ENCODE peak calls at places on chromosomes 2 and 18, in four cellular contexts. One of them, this sample, is unnamed.

GRCh38 chr18:6039055-6039454 is 143.7 kb upstream of the TMEM200C start:
- DNase-seq in PC-9: no peak
- DNase-seq in neural progenitor cell: no peak
- DNase-seq in fibroblast of mammary gland: no peak
- DNase-seq in this sample: no peak

GRCh38 chr2:72931280-72931910 is 14.1 kb downstream of the EMX1 start:
- DNase-seq in PC-9: no peak
- DNase-seq in neural progenitor cell: no peak
- DNase-seq in fibroblast of mammary gland: peak
- DNase-seq in this sample: no peak

GRCh38 chr2:191453756-191454155 is 208.6 kb downstream of the MYO1B start:
- DNase-seq in PC-9: no peak
- DNase-seq in neural progenitor cell: no peak
- DNase-seq in fibroblast of mammary gland: no peak
- DNase-seq in this sample: no peak

GRCh38 chr2:120625865-120626560 is 109.7 kb upstream of the GLI2 start:
- DNase-seq in PC-9: peak
- DNase-seq in neural progenitor cell: no peak
- DNase-seq in fibroblast of mammary gland: no peak
- DNase-seq in this sample: no peak

GRCh38 chr2:126913881-126914495 is 15.3 kb downstream of the TEX51 start:
- DNase-seq in PC-9: no peak
- DNase-seq in neural progenitor cell: no peak
- DNase-seq in fibroblast of mammary gland: no peak
- DNase-seq in this sample: no peak

GRCh38 chr2:239171643-239172042 is 229.2 kb downstream of the HDAC4 start:
- DNase-seq in PC-9: no peak
- DNase-seq in neural progenitor cell: no peak
- DNase-seq in fibroblast of mammary gland: no peak
- DNase-seq in this sample: no peak

GRCh38 chr2:84969511-84970265 is 1.3 kb upstream of the KCMF1 start:
- DNase-seq in PC-9: no peak
- DNase-seq in neural progenitor cell: peak
- DNase-seq in fibroblast of mammary gland: peak
- DNase-seq in this sample: no peak

GRCh38 chr2:98658816-98659486 is 50.6 kb downstream of the UNC50 start:
- DNase-seq in PC-9: no peak
- DNase-seq in neural progenitor cell: no peak
- DNase-seq in fibroblast of mammary gland: no peak
- DNase-seq in this sample: no peak

GRCh38 chr2:190759749-190760213 is 110.9 kb downstream of the NAB1 start:
- DNase-seq in PC-9: peak
- DNase-seq in neural progenitor cell: no peak
- DNase-seq in fibroblast of mammary gland: peak
- DNase-seq in this sample: peak

GRCh38 chr2:29766191-29766590 is 155.2 kb downstream of the ALK start:
- DNase-seq in PC-9: no peak
- DNase-seq in neural progenitor cell: no peak
- DNase-seq in fibroblast of mammary gland: peak
- DNase-seq in this sample: peak

GRCh38 chr2:237723613-237724012 is 75.0 kb upstream of the RBM44 start:
- DNase-seq in PC-9: peak
- DNase-seq in neural progenitor cell: peak
- DNase-seq in fibroblast of mammary gland: peak
- DNase-seq in this sample: no peak
- TF ChIP-seq CTCF in PC-9: no peak
- TF ChIP-seq CTCF in neural progenitor cell: no peak
- TF ChIP-seq CTCF in fibroblast of mammary gland: no peak
- TF ChIP-seq CTCF in this sample: no peak

DNA sequence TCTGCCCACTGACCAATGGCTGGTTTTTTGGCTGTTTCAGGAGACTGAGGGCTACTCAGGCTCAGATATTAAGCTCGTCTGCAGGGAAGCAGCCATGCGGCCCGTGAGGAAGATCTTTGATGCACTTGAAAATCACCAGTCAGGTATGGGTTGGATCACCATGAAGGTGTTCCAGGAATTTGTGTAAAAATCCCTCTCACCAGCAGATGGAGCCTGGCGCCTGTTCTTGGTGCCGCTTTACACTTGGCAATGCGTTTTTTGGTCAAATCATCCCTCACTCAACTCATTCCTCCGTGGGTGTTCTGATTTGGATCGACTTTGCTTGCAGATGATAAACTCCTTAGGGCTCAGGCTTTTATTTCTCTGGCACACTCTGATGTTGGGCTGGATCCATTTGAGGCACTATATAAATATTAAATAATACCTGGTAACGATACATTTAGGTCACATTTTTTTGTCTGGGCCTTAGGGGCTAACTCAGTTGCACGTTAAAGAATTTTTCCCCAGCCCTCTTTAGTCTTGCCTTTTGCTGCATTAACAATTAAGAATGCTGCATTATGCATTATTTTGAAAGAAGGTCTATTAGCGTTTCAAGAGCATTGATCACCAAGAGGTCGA is 50.0 kb downstream of the HDHD2 start:
- DNase-seq in PC-9: no peak
- DNase-seq in neural progenitor cell: peak
- DNase-seq in fibroblast of mammary gland: peak
- DNase-seq in this sample: peak
- TF ChIP-seq CTCF in PC-9: peak
- TF ChIP-seq CTCF in neural progenitor cell: peak
- TF ChIP-seq CTCF in fibroblast of mammary gland: peak
- TF ChIP-seq CTCF in this sample: peak

GRCh38 chr18:63843008-63843407 is 44.5 kb upstream of the SERPINB2 start:
- DNase-seq in PC-9: no peak
- DNase-seq in neural progenitor cell: no peak
- DNase-seq in fibroblast of mammary gland: peak
- DNase-seq in this sample: no peak

GRCh38 chr18:63850010-63850409 is 37.5 kb upstream of the SERPINB2 start:
- DNase-seq in PC-9: peak
- DNase-seq in neural progenitor cell: peak
- DNase-seq in fibroblast of mammary gland: peak
- DNase-seq in this sample: peak

GRCh38 chr18:63848159-63848558 is 39.3 kb upstream of the SERPINB2 start:
- DNase-seq in PC-9: peak
- DNase-seq in neural progenitor cell: peak
- DNase-seq in fibroblast of mammary gland: peak
- DNase-seq in this sample: peak

DNA sequence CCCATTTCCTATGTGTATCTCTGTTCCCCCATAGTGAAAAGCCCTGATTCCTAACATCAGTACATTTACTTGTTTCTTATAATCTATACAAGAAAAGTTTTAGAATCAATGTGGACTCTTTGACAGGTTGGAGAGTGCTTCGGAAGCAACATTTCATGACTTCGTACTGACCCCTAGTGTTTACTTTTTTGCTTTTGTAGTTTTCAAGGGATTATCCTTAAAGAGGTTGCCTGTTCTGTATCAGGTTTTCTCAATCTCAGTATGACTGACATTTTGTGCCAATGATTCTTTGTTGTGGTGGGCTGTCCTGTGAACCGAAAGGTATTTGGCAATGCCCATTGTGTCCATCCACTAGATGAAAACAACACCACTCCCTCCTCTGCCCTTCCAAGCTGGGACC is 43.3 kb upstream of the SERPINB2 start:
- DNase-seq in PC-9: peak
- DNase-seq in neural progenitor cell: peak
- DNase-seq in fibroblast of mammary gland: peak
- DNase-seq in this sample: peak
- TF ChIP-seq CTCF in PC-9: peak
- TF ChIP-seq CTCF in neural progenitor cell: peak
- TF ChIP-seq CTCF in fibroblast of mammary gland: peak
- TF ChIP-seq CTCF in this sample: peak

DNA sequence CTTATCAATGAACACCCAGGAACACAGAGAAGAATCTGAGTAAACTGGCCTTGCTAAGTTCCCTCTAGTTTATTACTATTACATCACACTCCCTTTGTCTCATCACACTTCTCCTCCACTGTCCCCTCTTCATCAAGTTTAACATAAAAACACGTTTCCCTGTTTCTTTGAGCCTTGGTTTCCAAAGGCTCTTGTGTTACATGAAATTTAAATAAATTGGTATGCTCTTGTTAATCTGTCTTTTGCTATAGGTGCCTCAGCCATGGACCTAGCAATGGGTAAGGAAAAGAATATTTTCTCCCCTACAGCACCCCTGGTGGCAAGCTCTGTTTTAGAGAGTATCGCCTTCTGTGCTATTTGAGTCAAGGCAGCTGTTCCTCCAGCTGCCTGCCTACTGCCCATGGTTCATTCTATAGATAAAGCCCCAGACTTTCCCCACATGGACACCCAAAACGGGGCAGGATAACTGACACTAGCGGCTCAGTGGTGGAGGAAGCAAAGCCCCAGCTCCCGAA is 31.8 kb downstream of the TGIF1 start:
- DNase-seq in PC-9: no peak
- DNase-seq in neural progenitor cell: peak
- DNase-seq in fibroblast of mammary gland: peak
- DNase-seq in this sample: no peak
- TF ChIP-seq CTCF in PC-9: peak
- TF ChIP-seq CTCF in neural progenitor cell: peak
- TF ChIP-seq CTCF in fibroblast of mammary gland: peak
- TF ChIP-seq CTCF in this sample: peak

DNA sequence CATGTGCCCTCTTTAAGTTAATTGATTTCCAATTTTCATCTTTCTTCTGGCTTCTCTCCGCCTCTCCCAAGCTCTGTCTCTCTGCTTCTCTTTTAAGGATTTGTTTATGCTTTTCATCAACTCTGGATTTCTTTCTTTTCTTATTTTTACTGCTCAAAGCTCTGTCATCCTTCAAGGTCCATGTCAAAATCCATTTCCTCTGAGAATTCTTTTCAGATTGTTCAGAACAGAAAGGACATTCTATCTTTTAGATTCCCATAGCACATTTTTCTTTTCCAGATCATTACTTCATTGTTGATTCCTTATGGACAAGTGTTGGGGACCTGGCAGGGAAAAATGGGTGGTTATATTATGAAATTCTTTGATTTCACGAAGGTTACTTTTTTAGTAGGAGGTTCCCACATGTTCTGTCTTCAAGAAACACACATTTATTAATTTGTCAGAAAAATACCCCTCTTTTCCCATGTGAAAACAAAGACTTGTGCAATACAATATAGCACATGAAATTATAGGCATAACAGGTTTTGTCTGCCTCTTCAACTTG is 12.3 kb downstream of the PMAIP1 start:
- DNase-seq in PC-9: no peak
- DNase-seq in neural progenitor cell: no peak
- DNase-seq in fibroblast of mammary gland: no peak
- DNase-seq in this sample: no peak
- TF ChIP-seq CTCF in PC-9: no peak
- TF ChIP-seq CTCF in neural progenitor cell: no peak
- TF ChIP-seq CTCF in fibroblast of mammary gland: no peak
- TF ChIP-seq CTCF in this sample: no peak

GRCh38 chr2:240517342-240517741 is 40.4 kb downstream of the ANKMY1 start:
- DNase-seq in PC-9: no peak
- DNase-seq in neural progenitor cell: no peak
- DNase-seq in fibroblast of mammary gland: no peak
- DNase-seq in this sample: no peak
- TF ChIP-seq CTCF in PC-9: no peak
- TF ChIP-seq CTCF in neural progenitor cell: no peak
- TF ChIP-seq CTCF in fibroblast of mammary gland: no peak
- TF ChIP-seq CTCF in this sample: no peak

DNA sequence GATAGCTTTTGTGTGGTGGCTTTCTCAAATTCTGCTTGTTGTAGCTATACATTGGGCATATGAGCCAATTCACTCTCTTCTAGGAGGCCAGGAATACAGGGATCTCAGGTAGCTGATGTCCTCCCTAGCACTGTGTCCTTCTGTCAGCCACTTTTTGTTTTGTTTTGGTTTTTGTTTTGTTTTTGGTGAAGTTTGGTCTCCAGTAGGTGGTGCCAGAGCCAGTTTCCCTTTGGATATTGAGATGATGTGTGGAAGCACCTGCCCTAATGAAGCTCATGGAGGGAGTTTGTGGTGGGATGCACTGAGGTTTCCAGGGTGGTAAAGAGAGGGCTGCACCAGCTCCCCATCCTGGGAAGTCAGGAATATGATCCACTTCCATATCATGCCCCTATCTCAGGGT is 100.5 kb upstream of the VWC2L start:
- DNase-seq in PC-9: no peak
- DNase-seq in neural progenitor cell: peak
- DNase-seq in fibroblast of mammary gland: no peak
- DNase-seq in this sample: no peak
- TF ChIP-seq CTCF in PC-9: peak
- TF ChIP-seq CTCF in neural progenitor cell: peak
- TF ChIP-seq CTCF in fibroblast of mammary gland: peak
- TF ChIP-seq CTCF in this sample: peak

GRCh38 chr2:68441179-68441993 is 25.7 kb downstream of the FBXO48 start:
- DNase-seq in PC-9: peak
- DNase-seq in neural progenitor cell: peak
- DNase-seq in fibroblast of mammary gland: peak
- DNase-seq in this sample: peak

GRCh38 chr2:68447118-68447517 is 20.0 kb downstream of the FBXO48 start:
- DNase-seq in PC-9: no peak
- DNase-seq in neural progenitor cell: no peak
- DNase-seq in fibroblast of mammary gland: no peak
- DNase-seq in this sample: no peak

GRCh38 chr2:68438455-68439303 is 28.4 kb downstream of the FBXO48 start:
- DNase-seq in PC-9: no peak
- DNase-seq in neural progenitor cell: no peak
- DNase-seq in fibroblast of mammary gland: no peak
- DNase-seq in this sample: no peak

GRCh38 chr2:68436270-68436669 is 30.8 kb downstream of the FBXO48 start:
- DNase-seq in PC-9: no peak
- DNase-seq in neural progenitor cell: no peak
- DNase-seq in fibroblast of mammary gland: no peak
- DNase-seq in this sample: no peak

GRCh38 chr2:68441994-68442322 is 25.1 kb downstream of the FBXO48 start:
- DNase-seq in PC-9: no peak
- DNase-seq in neural progenitor cell: no peak
- DNase-seq in fibroblast of mammary gland: no peak
- DNase-seq in this sample: no peak
- TF ChIP-seq CTCF in PC-9: peak
- TF ChIP-seq CTCF in neural progenitor cell: no peak
- TF ChIP-seq CTCF in fibroblast of mammary gland: no peak
- TF ChIP-seq CTCF in this sample: peak